ENCODE peak calls at places on chromosomes 1 and 21, in five cellular contexts. J, H, Y, U and V are unnamed samples.

GRCh38 chr1:211935448-211935970 is 99.8 kb downstream of the INTS7 start:
- DNase-seq in J (no peak), H (no peak), Y (no peak), U (no peak), V (no peak)

GRCh38 chr1:117339866-117340357 is 27.3 kb upstream of the MAN1A2 start:
- DNase-seq in J (no peak), H (peak; percentile 85), Y (no peak), U (peak; percentile 14), V (no peak)

GRCh38 chr1:53446051-53446450 is 13.1 kb upstream of the DMRTB1 start:
- DNase-seq in J (no peak), H (no peak), Y (no peak), U (no peak), V (no peak)

GRCh38 chr1:24893431-24893830 is 36.6 kb downstream of the RUNX3 start:
- DNase-seq in J (peak; percentile 67), H (no peak), Y (no peak), U (no peak), V (peak; percentile 23)

GRCh38 chr1:161159915-161160248 is 582 bp downstream of the USP21 start:
- DNase-seq in J (no peak), H (no peak), Y (no peak), U (no peak), V (no peak)

GRCh38 chr1:81230983-81231728 is 569.6 kb upstream of the ADGRL2 start:
- DNase-seq in J (no peak), H (no peak), Y (no peak), U (no peak), V (no peak)

GRCh38 chr1:151991663-151992344 is 1.9 kb downstream of the S100A10 start:
- DNase-seq in J (no peak), H (no peak), Y (no peak), U (no peak), V (no peak)

GRCh38 chr1:111202707-111203623 is 2.5 kb upstream of the DENND2D start:
- DNase-seq in J (no peak), H (no peak), Y (no peak), U (no peak), V (no peak)

GRCh38 chr21:25424674-25425073 is 182.6 kb downstream of the MRPL39 start:
- DNase-seq in J (no peak), H (no peak), Y (no peak), U (no peak), V (no peak)

GRCh38 chr1:30656171-30656940 is 67.0 kb downstream of the MATN1 start:
- DNase-seq in J (no peak), H (no peak), Y (no peak), U (no peak), V (no peak)

GRCh38 chr1:207181838-207182237 is 77.8 kb downstream of the C4BPA start:
- DNase-seq in J (no peak), H (peak; percentile 76), Y (no peak), U (no peak), V (no peak)

GRCh38 chr21:40765771-40766170 is 81.2 kb downstream of the DSCAM start:
- DNase-seq in J (no peak), H (no peak), Y (no peak), U (no peak), V (no peak)

GRCh38 chr1:165903672-165904071 is 76.3 kb downstream of the UCK2 start:
- DNase-seq in J (no peak), H (peak; percentile 97), Y (no peak), U (peak; percentile 57), V (no peak)

GRCh38 chr1:42784946-42785693 is at the start of gene TMEM269:
- DNase-seq in J (no peak), H (no peak), Y (no peak), U (no peak), V (no peak)

GRCh38 chr1:91624331-91624730 is 123.7 kb downstream of the CDC7 start:
- DNase-seq in J (no peak), H (no peak), Y (no peak), U (no peak), V (no peak)

GRCh38 chr1:199550384-199551067 is 477.0 kb upstream of the NR5A2 start:
- DNase-seq in J (no peak), H (no peak), Y (no peak), U (peak; percentile 28), V (no peak)

GRCh38 chr1:53559854-53560571 is 100.8 kb downstream of the DMRTB1 start:
- DNase-seq in J (no peak), H (no peak), Y (no peak), U (no peak), V (no peak)

DNA sequence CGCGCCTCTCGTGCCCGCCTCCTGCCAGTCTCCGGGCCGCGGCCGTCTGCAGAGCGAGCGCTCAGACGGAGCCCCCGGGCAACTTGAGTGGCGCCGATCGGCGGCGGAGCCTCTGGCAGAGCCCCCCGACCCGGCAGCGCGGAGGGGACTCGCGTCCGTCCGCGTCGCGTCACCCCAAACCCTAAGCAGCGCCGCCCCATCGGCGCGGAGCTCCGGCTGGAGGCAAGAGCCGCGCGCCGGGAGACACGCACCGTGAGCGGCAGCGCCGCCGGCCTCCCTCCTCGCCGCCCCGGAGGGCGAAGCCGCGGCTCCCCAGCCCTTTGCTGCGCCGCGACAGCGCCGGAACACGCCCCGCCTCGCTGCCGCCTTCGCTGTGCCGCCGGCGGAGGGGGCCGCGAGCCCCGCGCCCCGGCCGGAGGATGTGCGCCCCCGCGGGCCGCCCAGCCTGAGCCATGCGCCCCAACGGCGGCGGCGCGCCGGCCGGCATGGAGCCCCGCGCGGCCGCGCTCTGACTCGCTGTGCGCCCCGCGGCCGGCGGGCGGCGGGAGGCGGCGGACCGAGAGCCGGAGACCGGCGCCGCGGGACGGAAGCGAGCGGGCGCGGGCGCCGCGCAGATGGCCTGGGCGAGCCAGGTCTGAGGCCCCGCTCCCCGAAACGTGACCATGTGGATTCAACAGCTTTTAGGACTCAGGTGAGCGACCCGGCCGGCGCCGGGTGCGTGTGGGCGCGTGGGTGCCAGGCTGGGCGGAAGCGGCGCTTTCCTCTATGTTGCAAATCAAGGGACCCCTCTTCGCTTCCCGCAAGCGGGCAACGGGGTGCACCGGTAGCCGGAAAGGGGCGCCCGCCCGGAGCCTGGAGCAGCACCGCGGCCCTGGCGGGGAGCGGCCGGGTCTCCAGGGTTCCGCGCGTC is 610 bp downstream of the AJAP1 start:
- DNase-seq in J (no peak), H (no peak), Y (no peak), U (no peak), V (no peak)
- H3K27me3 ChIP-seq in J (peaks cover 99% of the 10 kb centered on the region), H (peaks cover 25% of the 10 kb centered on the region), Y (no peaks in the 10 kb centered on the region), U (peaks cover 19% of the 10 kb centered on the region), V (no peaks in the 10 kb centered on the region)

GRCh38 chr1:15154480-15155036 is 1.0 kb downstream of the TMEM51 start:
- DNase-seq in J (peak; percentile 50), H (peak; percentile 30), Y (peak; percentile 81), U (peak; percentile 22), V (no peak)

GRCh38 chr1:15152318-15153183 is 996 bp upstream of the TMEM51 start:
- DNase-seq in J (peak; percentile 91), H (peak; percentile 85), Y (peak; percentile 90), U (peak; percentile 88), V (peak; percentile 71)

GRCh38 chr1:15151871-15152270 is 1.7 kb upstream of the TMEM51 start:
- DNase-seq in J (no peak), H (no peak), Y (no peak), U (no peak), V (no peak)

GRCh38 chr1:15153842-15154479 is 414 bp downstream of the TMEM51 start:
- DNase-seq in J (peak; percentile 74), H (peak; percentile 35), Y (peak; percentile 87), U (peak; percentile 32), V (peak; percentile 55)

GRCh38 chr1:15153184-15153841 is at the start of gene TMEM51:
- DNase-seq in J (peak; percentile 86), H (peak; percentile 64), Y (peak; percentile 93), U (peak; percentile 19), V (peak; percentile 82)
- H3K4me3 ChIP-seq in J (peak within 1 kb of the TSS; percentile 82), H (peak within 1 kb of the TSS; percentile 63), Y (peak within 1 kb of the TSS; percentile 72), U (peak within 1 kb of the TSS; percentile 60), V (peak within 1 kb of the TSS; percentile 59)

GRCh38 chr1:5427026-5427613 is 565.1 kb downstream of the NPHP4 start:
- DNase-seq in J (no peak), H (no peak), Y (no peak), U (no peak), V (no peak)
- H3K27me3 ChIP-seq in J (peaks cover 96% of the 10 kb centered on the region), H (no peaks in the 10 kb centered on the region), Y (no peaks in the 10 kb centered on the region), U (no peaks in the 10 kb centered on the region), V (no peaks in the 10 kb centered on the region)

DNA sequence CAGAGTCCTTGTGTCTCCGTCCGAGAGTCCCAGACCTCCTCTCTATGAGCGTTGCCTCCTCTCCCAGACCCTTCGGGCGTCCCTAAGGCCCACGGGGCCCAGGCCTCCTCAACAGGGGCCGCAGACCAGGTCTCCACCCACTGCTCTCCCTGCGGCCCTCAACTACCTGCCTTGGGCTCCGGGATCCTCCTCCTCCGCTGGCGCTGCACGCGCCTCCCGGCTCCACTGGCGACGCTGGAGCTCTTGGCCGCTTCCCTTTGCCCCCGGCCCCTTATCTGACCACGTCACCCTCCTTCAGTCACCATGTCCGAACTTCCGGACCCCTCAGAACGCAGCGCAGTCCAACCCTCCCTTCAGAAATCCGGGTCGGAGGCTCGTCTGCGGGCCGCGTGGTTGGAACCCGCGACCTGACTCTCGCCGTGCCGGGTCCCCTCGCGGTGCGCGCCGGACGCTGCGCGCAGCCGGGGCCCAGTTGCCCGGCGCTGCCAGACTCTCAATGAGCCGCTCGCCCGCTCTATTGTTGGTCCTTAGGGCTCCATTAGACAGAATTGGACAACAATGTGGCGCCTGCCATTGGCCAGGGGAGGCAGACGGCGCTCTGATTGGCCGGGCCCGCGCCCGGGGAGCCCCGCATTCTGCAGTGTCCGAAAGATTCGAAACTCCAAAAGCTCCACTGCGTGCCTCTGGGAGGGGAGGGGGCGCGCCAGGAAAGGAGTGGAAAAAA is at the start of gene DMRTA2:
- DNase-seq in J (no peak), H (peak; percentile 35), Y (no peak), U (no peak), V (no peak)
- H3K4me3 ChIP-seq in J (no peak within 1 kb of the TSS), H (peak within 1 kb of the TSS; percentile 37), Y (no peak within 1 kb of the TSS), U (peak within 1 kb of the TSS; percentile 15), V (no peak within 1 kb of the TSS)

DNA sequence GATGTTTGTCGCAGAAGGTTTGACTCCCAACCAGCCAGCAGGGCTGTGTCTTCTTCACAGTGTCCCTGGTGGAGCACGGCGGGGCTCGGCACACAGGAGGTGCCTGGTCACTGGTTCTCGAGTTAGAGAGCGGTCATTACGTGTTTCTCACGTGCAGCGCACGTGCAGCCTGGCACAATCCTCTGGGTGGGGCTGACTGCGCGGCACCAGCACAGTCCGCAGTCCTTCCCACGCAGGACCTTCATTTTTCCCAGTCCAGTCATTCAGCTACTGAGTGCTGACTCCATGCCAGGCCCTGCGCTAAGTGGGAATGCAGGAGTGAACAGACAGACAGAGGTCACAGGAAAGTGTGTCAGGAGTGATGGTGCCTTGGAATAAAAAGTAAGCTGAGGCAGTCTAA is 46.2 kb upstream of the GPR153 start:
- DNase-seq in J (no peak), H (no peak), Y (no peak), U (no peak), V (no peak)
- H3K27me3 ChIP-seq in J (no peaks in the 10 kb centered on the region), H (no peaks in the 10 kb centered on the region), Y (no peaks in the 10 kb centered on the region), U (no peaks in the 10 kb centered on the region), V (no peaks in the 10 kb centered on the region)